ENCODE peak calls at places on chromosomes 13 and 19, in nine cellular contexts. D is stimulated activated CD4-positive, alpha-beta T cell treated with anti-CD3 and anti-CD28 coated beads, Interleukin-4, amount 100 ng/mL, for 4 hours; N is colonic mucosa; G is fibroblast of the aortic adventitia; V is frontal cortex; Y is central memory CD4-positive, alpha-beta T cell; I is cardiac muscle cell; E is NCI-H2081; R is astrocyte of the hippocampus. S is an unnamed sample.
A peak's percentile ranks its signal among the peaks of the same experiment; 100 is the strongest.

GRCh38 chr13:98476106-98476505 is 100.8 kb downstream of the STK24 start:
- DNase-seq in E (no peak), N (no peak), Y (no peak), D (peak; percentile 28), V (no peak), I (peak; percentile 23), R (peak; percentile 74), G (no peak), S (no peak)

GRCh38 chr13:113002891-113003290 is 33.9 kb downstream of the MCF2L start:
- DNase-seq in R (no peak), G (no peak), I (no peak), Y (no peak), N (no peak), E (no peak), V (no peak), D (no peak), S (no peak)

GRCh38 chr19:29858000-29858596 is 46.3 kb downstream of the CCNE1 start:
- DNase-seq in I (no peak), N (peak; percentile 32), D (peak; percentile 36), V (no peak), Y (no peak), R (peak; percentile 24), E (no peak), G (no peak), S (no peak)

GRCh38 chr19:53912653-53913052 is 3.6 kb downstream of the CACNG7 start:
- DNase-seq in V (no peak), D (no peak), R (no peak), Y (no peak), G (no peak), N (no peak), E (no peak), I (no peak), S (no peak)

GRCh38 chr13:49183672-49184315 is 36.3 kb upstream of the MLNR start:
- DNase-seq in N (no peak), V (no peak), Y (no peak), E (no peak), I (peak; percentile 3), G (peak; percentile 2), R (no peak), D (no peak), S (no peak)

GRCh38 chr13:43107780-43108179 is 84.4 kb downstream of the DNAJC15 start:
- DNase-seq in N (no peak), I (no peak), V (no peak), R (no peak), E (no peak), Y (no peak), D (no peak), G (peak; percentile 33), S (no peak)

GRCh38 chr19:47447470-47448359 is 24.0 kb downstream of the SLC8A2 start:
- DNase-seq in D (peak; percentile 49), E (peak; percentile 53), I (peak; percentile 48), R (peak; percentile 47), G (peak; percentile 13), Y (peak; percentile 48), V (peak; percentile 53), N (peak; percentile 71), S (no peak)

GRCh38 chr19:56976995-56977906 is 136.7 kb upstream of the PEG3 start:
- DNase-seq in V (no peak), Y (no peak), D (no peak), G (no peak), E (no peak), R (no peak), N (no peak), I (no peak), S (no peak)

GRCh38 chr13:42615691-42616090 is 41.7 kb downstream of the TNFSF11 start:
- DNase-seq in I (no peak), N (no peak), G (no peak), Y (no peak), D (no peak), R (no peak), E (no peak), V (no peak), S (no peak)

GRCh38 chr19:12838182-12838890 is at the start of gene MAST1:
- DNase-seq in R (peak; percentile 78), V (peak; percentile 85), N (peak; percentile 40), I (peak; percentile 27), E (peak; percentile 60), D (peak; percentile 50), Y (peak; percentile 41), G (no peak), S (no peak)

GRCh38 chr19:47587295-47587694 is 14.3 kb upstream of the ZNF541 start:
- DNase-seq in D (no peak), N (no peak), Y (no peak), E (no peak), V (no peak), R (peak; percentile 19), I (peak; percentile 46), G (no peak), S (no peak)

GRCh38 chr19:13063461-13064091 is 39.1 kb downstream of the LYL1 start:
- DNase-seq in R (no peak), G (no peak), I (no peak), Y (no peak), E (no peak), N (no peak), V (no peak), D (no peak), S (no peak)

GRCh38 chr19:1167687-1168561 is 6.1 kb downstream of the SBNO2 start:
- DNase-seq in Y (no peak), I (no peak), N (no peak), V (no peak), R (no peak), D (no peak), E (no peak), G (no peak), S (no peak)

GRCh38 chr19:940591-941291 is 14.9 kb downstream of the ARID3A start:
- DNase-seq in R (peak; percentile 88), E (peak; percentile 79), Y (peak; percentile 74), I (no peak), G (peak; percentile 83), V (peak; percentile 80), N (peak; percentile 77), D (peak; percentile 62), S (peak; percentile 94)

GRCh38 chr13:53691417-53691816 is 662.8 kb downstream of the OLFM4 start:
- DNase-seq in G (no peak), N (no peak), V (no peak), D (no peak), I (no peak), Y (no peak), E (no peak), R (no peak), S (no peak)

GRCh38 chr13:24147570-24147963 is 13.0 kb upstream of the SPATA13 start:
- DNase-seq in R (no peak), D (no peak), Y (no peak), G (no peak), V (no peak), E (no peak), N (peak; percentile 40), I (no peak), S (no peak)

GRCh38 chr19:1411255-1412191 is 4.1 kb downstream of the DAZAP1 start:
- DNase-seq in D (no peak), N (no peak), V (peak; percentile 82), E (no peak), G (peak; percentile 56), I (peak; percentile 31), Y (peak; percentile 43), R (peak; percentile 71), S (no peak)

GRCh38 chr19:19775891-19776205 is 42.9 kb upstream of the ZNF14 start:
- DNase-seq in D (no peak), N (no peak), G (no peak), V (no peak), Y (no peak), R (no peak), E (no peak), I (no peak), S (no peak)

GRCh38 chr19:57008432-57008831 is 111.4 kb upstream of the USP29 start:
- DNase-seq in E (no peak), N (no peak), I (no peak), R (no peak), G (no peak), Y (no peak), D (no peak), V (no peak), S (no peak)

GRCh38 chr19:49335071-49335783 is at the start of gene CD37:
- DNase-seq in N (peak; percentile 31), V (no peak), R (no peak), I (no peak), E (no peak), Y (peak; percentile 62), D (peak; percentile 42), G (no peak), S (peak; percentile 87)

GRCh38 chr19:12293771-12294307 is 844 bp downstream of the ZNF44 start:
- DNase-seq in G (peak; percentile 58), E (peak; percentile 25), Y (peak; percentile 51), N (peak; percentile 93), R (peak; percentile 78), D (peak; percentile 35), I (peak; percentile 68), V (no peak), S (peak; percentile 78)

S was measured in Peyer's patch.